ENCODE peak calls at places on chromosomes 5 and 9, in seven cellular contexts. U, D, N, A, Q, O and F are unnamed samples.

GRCh38 chr5:16791036-16791705 is 144.9 kb downstream of the MYO10 start:
- DNase-seq in Q (peak; percentile 74), N (no peak), A (no peak), O (peak; percentile 42), U (peak; percentile 50), D (peak; percentile 18), F (peak; percentile 67)

GRCh38 chr9:130001185-130001584 is 41.8 kb downstream of the FNBP1 start:
- DNase-seq in N (no peak), D (no peak), Q (no peak), U (no peak), A (no peak), O (no peak), F (no peak)

GRCh38 chr9:78358329-78359051 is 61.6 kb downstream of the PSAT1 start:
- DNase-seq in Q (no peak), N (no peak), A (no peak), U (no peak), O (no peak), D (no peak), F (no peak)

GRCh38 chr9:137083418-137084004 is 3.3 kb upstream of the MAN1B1 start:
- DNase-seq in U (peak; percentile 81), Q (peak; percentile 76), A (peak; percentile 89), O (no peak), D (no peak), N (no peak), F (peak; percentile 97)

GRCh38 chr5:172598251-172599203 is 42.5 kb upstream of the NEURL1B start:
- DNase-seq in O (no peak), Q (no peak), A (no peak), U (no peak), N (no peak), D (no peak), F (no peak)

GRCh38 chr5:60295423-60295822 is 401.9 kb upstream of the PDE4D start:
- DNase-seq in Q (peak; percentile 54), U (peak; percentile 34), A (no peak), O (peak; percentile 13), N (no peak), D (no peak), F (no peak)

GRCh38 chr5:155307219-155307618 is 293.7 kb downstream of the KIF4B start:
- DNase-seq in A (peak; percentile 33), D (no peak), N (no peak), U (no peak), O (no peak), Q (no peak), F (peak; percentile 33)

GRCh38 chr9:112042244-112042638 is 132.9 kb downstream of the SUSD1 start:
- DNase-seq in D (no peak), O (no peak), A (no peak), Q (no peak), U (no peak), N (no peak), F (no peak)

GRCh38 chr5:141483842-141484241 is 988 bp upstream of the PCDHGC4 start:
- DNase-seq in U (no peak), D (no peak), N (no peak), A (no peak), O (no peak), Q (no peak), F (no peak)

GRCh38 chr9:4020038-4020746 is 279.7 kb downstream of the GLIS3 start:
- DNase-seq in N (no peak), D (no peak), A (no peak), U (no peak), O (no peak), Q (no peak), F (no peak)

GRCh38 chr9:107751522-107752235 is 262.1 kb upstream of the KLF4 start:
- DNase-seq in N (no peak), A (peak; percentile 42), U (peak; percentile 61), Q (no peak), O (peak; percentile 61), D (no peak), F (no peak)

GRCh38 chr9:100602302-100602930 is 24.5 kb downstream of the CAVIN4 start:
- DNase-seq in Q (peak; percentile 65), O (peak; percentile 44), U (peak; percentile 40), N (no peak), A (peak; percentile 45), D (no peak), F (peak; percentile 64)

GRCh38 chr9:130084337-130084736 is 30.6 kb downstream of the GPR107 start:
- DNase-seq in N (no peak), A (no peak), U (no peak), O (no peak), Q (no peak), D (no peak), F (no peak)

GRCh38 chr9:97307500-97308163 is at the start of gene CCDC180:
- DNase-seq in A (no peak), O (no peak), Q (no peak), U (no peak), N (no peak), D (no peak), F (no peak)

GRCh38 chr9:12916037-12916436 is 141.2 kb downstream of the LURAP1L start:
- DNase-seq in O (peak; percentile 3), D (no peak), Q (peak; percentile 81), U (peak; percentile 4), A (no peak), N (no peak), F (no peak)

GRCh38 chr5:53479656-53480473 is 564 bp upstream of the FST start:
- DNase-seq in O (peak; percentile 23), A (peak; percentile 71), D (no peak), Q (no peak), U (peak; percentile 65), N (no peak), F (peak; percentile 74)

GRCh38 chr5:157494178-157494830 is 34.3 kb downstream of the NIPAL4 start:
- DNase-seq in U (no peak), A (no peak), Q (no peak), D (no peak), O (no peak), N (no peak), F (no peak)

GRCh38 chr9:117413346-117414219 is 1.3 kb downstream of the ASTN2 start:
- DNase-seq in A (no peak), N (no peak), D (no peak), O (no peak), U (no peak), Q (no peak), F (no peak)